ENCODE peak calls at places on chromosomes 5 and 9, in ten cellular contexts. I is activated naive CD8-positive, alpha-beta T cell treated with anti-CD3 and anti-CD28 coated beads, Interleukin-2, amount 50 U/mL, for 24 hours; Q is NCI-H1436; O is tibial artery; M is cerebellar nuclear complex; W is activated CD8-positive, alpha-beta memory T cell treated with anti-CD3 and anti-CD28 coated beads for 24 hours; T is NCI-H1105; L is stimulated activated naive CD8-positive, alpha-beta T cell treated with anti-CD3 and anti-CD28 coated beads, Interleukin-15, Interleukin-2, amounts not matched to agents 100 U/mL and 50 U/mL, for 24 hours; K is hypothalamus; E is left cardiac atrium. G is an unnamed sample.
A peak's percentile ranks its signal among the peaks of the same experiment; 100 is the strongest.

GRCh38 chr9:123834907-123835562 is 94.9 kb downstream of the DENND1A start:
- DNase-seq in L (no peak), Q (no peak), O (no peak), E (no peak), W (no peak), I (no peak), M (no peak), T (no peak), K (no peak), G (no peak)

GRCh38 chr5:114361724-114362196 is at the start of gene KCNN2:
- DNase-seq in M (peak; percentile 7), I (peak; percentile 3), W (no peak), T (peak; percentile 73), E (peak; percentile 81), L (no peak), Q (no peak), K (peak; percentile 63), O (no peak), G (peak; percentile 95)

GRCh38 chr5:111935835-111936234 is 178.8 kb upstream of the NREP start:
- DNase-seq in L (no peak), M (no peak), T (no peak), W (no peak), I (no peak), O (no peak), K (no peak), Q (no peak), E (no peak), G (no peak)

GRCh38 chr9:88810826-88811225 is 180.4 kb upstream of the S1PR3 start:
- DNase-seq in M (no peak), T (no peak), W (peak; percentile 38), L (no peak), Q (no peak), O (no peak), E (no peak), I (no peak), K (no peak), G (no peak)

GRCh38 chr9:72042928-72043327 is 17.5 kb downstream of the C9orf57 start:
- DNase-seq in L (no peak), I (no peak), T (no peak), E (no peak), K (no peak), M (no peak), Q (no peak), W (no peak), O (no peak), G (no peak)

GRCh38 chr5:137761020-137761516 is 6.9 kb upstream of the HNRNPA0 start:
- DNase-seq in W (no peak), E (no peak), O (no peak), T (no peak), Q (no peak), K (no peak), I (no peak), M (no peak), L (no peak), G (no peak)

GRCh38 chr9:22215492-22215891 is 206.4 kb upstream of the CDKN2B start:
- DNase-seq in E (no peak), Q (no peak), K (no peak), T (no peak), L (no peak), M (no peak), O (no peak), W (no peak), I (no peak), G (no peak)

GRCh38 chr9:38277601-38278200 is 114.8 kb upstream of the ALDH1B1 start:
- DNase-seq in L (no peak), W (no peak), Q (no peak), K (no peak), M (no peak), I (no peak), T (no peak), O (no peak), E (no peak), G (no peak)

GRCh38 chr9:93086445-93087224 is 9.4 kb upstream of the CARD19 start:
- DNase-seq in L (no peak), Q (peak; percentile 1), K (no peak), O (peak; percentile 0), I (no peak), T (no peak), M (no peak), W (peak; percentile 44), E (no peak), G (no peak)

GRCh38 chr9:15144567-15145174 is 162.3 kb downstream of the TTC39B start:
- DNase-seq in O (no peak), L (no peak), I (no peak), W (no peak), E (peak; percentile 28), Q (no peak), M (no peak), T (peak; percentile 83), K (no peak), G (peak; percentile 78)

GRCh38 chr9:81906656-81907055 is 21.6 kb upstream of the SPATA31D4 start:
- DNase-seq in I (no peak), M (no peak), T (no peak), Q (no peak), E (no peak), O (no peak), L (no peak), K (no peak), W (no peak), G (no peak)

GRCh38 chr9:90300901-90301688 is 341.5 kb downstream of the DIRAS2 start:
- DNase-seq in K (no peak), M (no peak), L (no peak), T (no peak), Q (no peak), O (no peak), I (no peak), E (peak; percentile 56), W (no peak), G (peak; percentile 18)

GRCh38 chr5:147190236-147190815 is 44.5 kb upstream of the STK32A start:
- DNase-seq in E (no peak), M (no peak), I (no peak), L (no peak), T (no peak), W (no peak), O (no peak), K (no peak), Q (no peak), G (no peak)

GRCh38 chr9:38133595-38133994 is 64.6 kb upstream of the SHB start:
- DNase-seq in O (no peak), T (no peak), K (no peak), Q (no peak), M (no peak), I (no peak), L (no peak), W (no peak), E (no peak), G (no peak)

GRCh38 chr5:146744358-146744757 is 134.2 kb downstream of the PPP2R2B start:
- DNase-seq in K (no peak), M (no peak), I (no peak), L (no peak), W (no peak), T (no peak), Q (no peak), O (no peak), E (no peak), G (no peak)

GRCh38 chr9:19201899-19202891 is 28.3 kb upstream of the DENND4C start:
- DNase-seq in E (no peak), K (no peak), I (no peak), L (no peak), M (no peak), W (no peak), Q (no peak), O (no peak), T (no peak), G (no peak)

GRCh38 chr9:70466976-70467551 is 52.6 kb upstream of the KLF9 start:
- DNase-seq in K (no peak), E (no peak), T (no peak), W (peak; percentile 63), Q (no peak), I (peak; percentile 13), L (peak; percentile 26), M (no peak), O (no peak), G (no peak)

GRCh38 chr5:160039810-160040470 is 31.0 kb downstream of the TTC1 start:
- DNase-seq in I (no peak), M (no peak), E (no peak), W (no peak), T (no peak), Q (no peak), O (no peak), L (no peak), K (no peak), G (no peak)

GRCh38 chr5:36653046-36653445 is 46.6 kb downstream of the SLC1A3 start:
- DNase-seq in T (no peak), M (no peak), O (no peak), Q (no peak), E (no peak), L (no peak), K (no peak), I (no peak), W (no peak), G (no peak)

GRCh38 chr9:91908293-91908623 is 41.8 kb downstream of the ROR2 start:
- DNase-seq in W (no peak), Q (no peak), I (no peak), K (no peak), O (no peak), M (no peak), T (no peak), L (no peak), E (no peak), G (no peak)

GRCh38 chr5:150946351-150946905 is 41.6 kb upstream of the ZNF300 start:
- DNase-seq in E (peak; percentile 90), Q (no peak), W (no peak), L (no peak), O (peak; percentile 91), M (no peak), I (no peak), K (peak; percentile 13), T (no peak), G (no peak)

GRCh38 chr9:119284118-119284517 is 85.1 kb downstream of the BRINP1 start:
- DNase-seq in I (no peak), Q (no peak), E (no peak), M (no peak), K (no peak), L (no peak), O (no peak), T (no peak), W (no peak), G (no peak)

GRCh38 chr9:97958812-97959511 is 21.0 kb upstream of the HEMGN start:
- DNase-seq in Q (no peak), T (no peak), L (no peak), K (no peak), E (no peak), I (no peak), W (no peak), M (no peak), O (no peak), G (no peak)

GRCh38 chr5:166341708-166342329 is 1949.6 kb upstream of the WWC1 start:
- DNase-seq in T (no peak), W (no peak), L (no peak), O (no peak), E (no peak), K (no peak), M (no peak), I (no peak), Q (no peak), G (peak; percentile 7)

GRCh38 chr9:85960688-85961093 is 19.7 kb downstream of the NAA35 start:
- DNase-seq in M (no peak), I (no peak), O (no peak), E (no peak), K (no peak), L (no peak), T (peak; percentile 51), W (no peak), Q (peak; percentile 28), G (peak; percentile 28)

GRCh38 chr9:97571664-97572063 is 61.5 kb downstream of the TSTD2 start:
- DNase-seq in T (no peak), E (no peak), O (no peak), W (no peak), M (no peak), Q (no peak), L (no peak), I (no peak), K (no peak), G (no peak)

GRCh38 chr5:1634337-1634661 is 110.5 kb upstream of the LPCAT1 start:
- DNase-seq in W (no peak), Q (no peak), T (no peak), I (no peak), M (no peak), L (no peak), K (no peak), E (no peak), O (no peak), G (no peak)

GRCh38 chr9:37943329-37944265 is 39.7 kb upstream of the SLC25A51 start:
- DNase-seq in M (no peak), W (no peak), Q (no peak), T (no peak), E (peak; percentile 55), O (no peak), L (no peak), I (no peak), K (no peak), G (no peak)

G was measured in COR-L47.